ENCODE peak calls at places on chromosomes 16 and 17, in five cellular contexts. Q is IMR-90, O is H1, G is mesenchymal stem cell, T is mesendoderm. C is an unnamed sample.

GRCh38 chr16:8962393-8963009 is 1.2 kb downstream of the USP7 start:
- DNase-seq in O (no peak), G (peak), T (peak), Q (no peak), C (no peak)

GRCh38 chr17:5019475-5019956 is 15.7 kb downstream of the SLC52A1 start:
- DNase-seq in Q (peak), O (no peak), T (peak), G (no peak), C (no peak)

GRCh38 chr16:17360810-17361209 is 110.0 kb downstream of the XYLT1 start:
- DNase-seq in O (no peak), Q (no peak), T (no peak), G (no peak), C (no peak)

GRCh38 chr16:29663020-29663828 is at the start of gene SPN:
- DNase-seq in T (no peak), G (no peak), Q (no peak), O (no peak), C (no peak)

GRCh38 chr17:71438631-71439146 is 682.1 kb upstream of the SOX9 start:
- DNase-seq in T (no peak), G (peak), O (no peak), Q (peak), C (no peak)

GRCh38 chr17:80858301-80859003 is 133.2 kb upstream of the CHMP6 start:
- DNase-seq in Q (peak), G (no peak), T (no peak), O (no peak), C (no peak)

GRCh38 chr17:13647551-13647950 is 45.8 kb upstream of the HS3ST3A1 start:
- DNase-seq in Q (no peak), T (no peak), G (peak), O (no peak), C (no peak)

GRCh38 chr17:44557653-44558285 is 485 bp downstream of the FZD2 start:
- DNase-seq in T (peak), Q (peak), O (no peak), G (peak), C (peak)

GRCh38 chr16:66266436-66267286 is 99.8 kb upstream of the CDH5 start:
- DNase-seq in T (no peak), G (peak), Q (peak), O (no peak), C (peak)

GRCh38 chr17:45757431-45758218 is 26.5 kb upstream of the CRHR1 start:
- DNase-seq in Q (no peak), O (no peak), T (no peak), G (no peak), C (no peak)

GRCh38 chr17:42266918-42267766 is 9.0 kb downstream of the STAT5B start:
- DNase-seq in Q (peak), G (peak), O (no peak), T (peak), C (no peak)

GRCh38 chr17:80861892-80862291 is 129.7 kb upstream of the CHMP6 start:
- DNase-seq in T (peak), O (no peak), Q (peak), G (peak), C (peak)

GRCh38 chr17:79741751-79742588 is 11.2 kb downstream of the ENPP7 start:
- DNase-seq in T (peak), G (peak), O (peak), Q (peak), C (peak)

GRCh38 chr17:206941-207560 is 25.6 kb upstream of the DOC2B start:
- DNase-seq in T (no peak), G (no peak), O (no peak), Q (no peak), C (no peak)

GRCh38 chr17:16328997-16329396 is 24.3 kb downstream of the CENPV start:
- DNase-seq in G (no peak), T (peak), Q (no peak), O (no peak), C (no peak)

GRCh38 chr17:44976198-44976597 is 8.1 kb upstream of the C1QL1 start:
- DNase-seq in Q (no peak), G (no peak), T (no peak), O (no peak), C (no peak)

GRCh38 chr17:48818361-48818841 is 1.4 kb upstream of the TTLL6 start:
- DNase-seq in O (no peak), G (no peak), Q (no peak), T (peak), C (peak)

GRCh38 chr16:83095926-83096692 is 469.3 kb downstream of the CDH13 start:
- DNase-seq in O (no peak), T (no peak), G (no peak), Q (peak), C (no peak)

GRCh38 chr16:19458722-19459379 is 41.2 kb downstream of the TMC5 start:
- DNase-seq in Q (no peak), O (no peak), T (peak), G (no peak), C (no peak)

GRCh38 chr17:75904749-75905521 is at the start of gene MRPL38:
- DNase-seq in G (peak), O (peak), T (peak), Q (peak), C (peak)
- H3K4ac ChIP-seq in G (peak), O (peak), T (peak), Q (peak), C (no peak)

GRCh38 chr17:3557768-3558583 is at the start of gene TRPV3:
- DNase-seq in O (no peak), T (no peak), G (no peak), Q (no peak), C (peak)
- H3K4ac ChIP-seq in O (no peak), T (no peak), G (no peak), Q (peak), C (no peak)

GRCh38 chr17:12600349-12600748 is 65.3 kb upstream of the MYOCD start:
- DNase-seq in T (no peak), Q (no peak), G (no peak), O (no peak), C (no peak)
- H3K4ac ChIP-seq in T (no peak), Q (peak), G (no peak), O (no peak), C (no peak)

GRCh38 chr16:894841-895240 is 75.9 kb downstream of the LMF1 start:
- DNase-seq in O (no peak), T (no peak), G (no peak), Q (no peak), C (no peak)

GRCh38 chr16:892536-893255 is 78.1 kb downstream of the LMF1 start:
- DNase-seq in O (no peak), G (no peak), Q (no peak), T (peak), C (no peak)

GRCh38 chr16:893360-893759 is 77.4 kb downstream of the LMF1 start:
- DNase-seq in G (no peak), T (no peak), O (no peak), Q (no peak), C (no peak)

GRCh38 chr16:895371-895770 is 75.4 kb downstream of the LMF1 start:
- DNase-seq in G (no peak), O (no peak), T (no peak), Q (no peak), C (no peak)

DNA sequence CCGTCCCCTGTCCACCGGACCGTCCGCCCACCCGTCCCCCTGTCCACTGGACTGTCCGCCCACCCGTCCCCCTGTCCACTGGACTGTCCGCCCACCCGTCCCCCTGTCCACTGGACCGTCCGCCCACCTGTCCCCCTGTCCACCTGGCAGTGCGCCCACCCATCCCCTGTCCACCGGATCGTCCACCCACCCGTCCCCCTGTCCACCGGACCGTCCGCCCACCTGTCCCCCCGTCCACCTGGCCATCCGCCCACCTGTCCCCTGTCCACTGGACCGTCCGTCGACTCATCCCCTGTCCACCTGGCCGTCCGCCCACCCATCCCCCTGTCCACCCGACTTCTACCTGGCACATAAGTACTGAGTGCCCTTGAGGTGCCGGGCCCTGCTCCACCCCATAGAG is 76.6 kb downstream of the LMF1 start:
- DNase-seq in G (no peak), Q (no peak), O (no peak), T (no peak), C (no peak)
- H3K4ac ChIP-seq in G (no peak), Q (no peak), O (no peak), T (no peak), C (no peak)

GRCh38 chr17:73069164-73069774 is 23.2 kb downstream of the SLC39A11 start:
- DNase-seq in O (no peak), Q (no peak), G (peak), T (peak), C (no peak)
- H3K4ac ChIP-seq in O (no peak), Q (peak), G (no peak), T (no peak), C (no peak)

GRCh38 chr17:7436556-7437368 is 1.5 kb downstream of the TMEM102 start:
- DNase-seq in Q (peak), G (peak), O (no peak), T (peak), C (peak)

GRCh38 chr17:7439462-7440112 is at the start of gene FGF11:
- DNase-seq in G (no peak), Q (no peak), T (no peak), O (no peak), C (no peak)

GRCh38 chr17:7437369-7437863 is 1.9 kb upstream of the FGF11 start:
- DNase-seq in T (no peak), G (no peak), Q (no peak), O (no peak), C (no peak)

GRCh38 chr17:7438656-7439460 is 454 bp upstream of the FGF11 start:
- DNase-seq in Q (no peak), O (no peak), G (no peak), T (no peak), C (no peak)

GRCh38 chr17:7438050-7438614 is 1.2 kb upstream of the FGF11 start:
- DNase-seq in G (peak), Q (no peak), O (no peak), T (peak), C (peak)
- H3K4ac ChIP-seq in G (no peak), Q (no peak), O (peak), T (no peak), C (no peak)

DNA sequence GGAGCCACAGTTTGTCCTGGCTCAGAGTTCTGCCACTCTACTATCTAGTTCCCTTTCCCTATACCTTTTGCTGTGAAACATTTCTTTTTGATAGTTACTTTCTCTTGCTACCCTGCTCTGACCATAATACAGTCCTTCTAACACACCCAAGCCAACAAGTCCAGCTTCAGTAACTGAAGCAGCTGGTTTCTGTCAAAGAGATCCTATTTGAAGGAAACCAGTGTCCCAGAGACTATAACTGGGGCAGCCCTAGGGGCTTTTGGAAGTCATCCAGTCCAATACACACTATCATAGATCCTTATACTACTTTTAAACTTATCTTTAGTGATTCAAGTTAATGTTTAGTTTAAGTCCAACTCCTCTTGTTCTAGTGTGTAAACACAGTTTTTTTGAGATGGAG is 17.3 kb upstream of the DHRS13 start:
- DNase-seq in Q (no peak), O (no peak), G (peak), T (no peak), C (no peak)
- H3K4ac ChIP-seq in Q (no peak), O (no peak), G (no peak), T (no peak), C (no peak)